ENCODE peak calls at places on chromosomes 5 and 9, in eight cellular contexts. One of them, this sample, is unnamed.

GRCh38 chr9:115126406-115126805 is 8.4 kb upstream of the TNC start:
- DNase-seq in GM23248: no peak
- DNase-seq in stomach: no peak
- DNase-seq in heart right ventricle: no peak
- DNase-seq in psoas muscle: no peak
- DNase-seq in IMR-90: no peak
- DNase-seq in gastrocnemius medialis: no peak
- DNase-seq in HCT116: no peak
- DNase-seq in this sample: no peak

GRCh38 chr9:23123048-23123632 is 676.5 kb downstream of the DMRTA1 start:
- DNase-seq in IMR-90: peak; percentile 27
- DNase-seq in stomach: no peak
- DNase-seq in GM23248: peak; percentile 53
- DNase-seq in HCT116: no peak
- DNase-seq in psoas muscle: no peak
- DNase-seq in heart right ventricle: no peak
- DNase-seq in gastrocnemius medialis: no peak
- DNase-seq in this sample: no peak

GRCh38 chr9:12416736-12417135 is 276.4 kb upstream of the TYRP1 start:
- DNase-seq in heart right ventricle: no peak
- DNase-seq in HCT116: no peak
- DNase-seq in GM23248: no peak
- DNase-seq in gastrocnemius medialis: no peak
- DNase-seq in psoas muscle: no peak
- DNase-seq in stomach: no peak
- DNase-seq in IMR-90: no peak
- DNase-seq in this sample: no peak

GRCh38 chr5:149360262-149360661 is 2.4 kb downstream of the PCYOX1L start:
- DNase-seq in GM23248: no peak
- DNase-seq in gastrocnemius medialis: no peak
- DNase-seq in HCT116: no peak
- DNase-seq in heart right ventricle: no peak
- DNase-seq in psoas muscle: no peak
- DNase-seq in stomach: no peak
- DNase-seq in IMR-90: no peak
- DNase-seq in this sample: no peak

GRCh38 chr5:108814551-108814950 is 66.9 kb downstream of the FER start:
- DNase-seq in heart right ventricle: no peak
- DNase-seq in HCT116: no peak
- DNase-seq in GM23248: no peak
- DNase-seq in IMR-90: no peak
- DNase-seq in stomach: no peak
- DNase-seq in psoas muscle: no peak
- DNase-seq in gastrocnemius medialis: no peak
- DNase-seq in this sample: no peak

GRCh38 chr9:33198163-33198562 is 31.0 kb upstream of the B4GALT1 start:
- DNase-seq in HCT116: no peak
- DNase-seq in IMR-90: peak; percentile 45
- DNase-seq in gastrocnemius medialis: peak; percentile 47
- DNase-seq in stomach: no peak
- DNase-seq in psoas muscle: peak; percentile 85
- DNase-seq in heart right ventricle: peak; percentile 38
- DNase-seq in GM23248: peak; percentile 87
- DNase-seq in this sample: peak; percentile 79

GRCh38 chr5:298737-299125 is 22.8 kb upstream of the AHRR start:
- DNase-seq in gastrocnemius medialis: no peak
- DNase-seq in GM23248: no peak
- DNase-seq in psoas muscle: no peak
- DNase-seq in stomach: no peak
- DNase-seq in HCT116: no peak
- DNase-seq in heart right ventricle: no peak
- DNase-seq in IMR-90: no peak
- DNase-seq in this sample: no peak

GRCh38 chr5:112210430-112211005 is 208.6 kb downstream of the EPB41L4A start:
- DNase-seq in gastrocnemius medialis: no peak
- DNase-seq in stomach: peak; percentile 58
- DNase-seq in heart right ventricle: peak; percentile 49
- DNase-seq in IMR-90: peak; percentile 17
- DNase-seq in HCT116: peak; percentile 16
- DNase-seq in GM23248: peak; percentile 59
- DNase-seq in psoas muscle: peak; percentile 50
- DNase-seq in this sample: peak; percentile 46

GRCh38 chr5:155905359-155905758 is 421.6 kb upstream of the SGCD start:
- DNase-seq in stomach: no peak
- DNase-seq in heart right ventricle: no peak
- DNase-seq in psoas muscle: no peak
- DNase-seq in GM23248: peak; percentile 69
- DNase-seq in HCT116: no peak
- DNase-seq in gastrocnemius medialis: no peak
- DNase-seq in IMR-90: no peak
- DNase-seq in this sample: no peak

GRCh38 chr9:27520986-27521385 is 3.1 kb upstream of the IFNK start:
- DNase-seq in IMR-90: no peak
- DNase-seq in HCT116: no peak
- DNase-seq in heart right ventricle: no peak
- DNase-seq in psoas muscle: no peak
- DNase-seq in stomach: no peak
- DNase-seq in gastrocnemius medialis: no peak
- DNase-seq in GM23248: no peak
- DNase-seq in this sample: no peak

GRCh38 chr5:473344-474192 is 30.6 kb downstream of the EXOC3 start:
- DNase-seq in HCT116: no peak
- DNase-seq in stomach: peak; percentile 37
- DNase-seq in psoas muscle: peak; percentile 68
- DNase-seq in gastrocnemius medialis: no peak
- DNase-seq in GM23248: peak; percentile 67
- DNase-seq in heart right ventricle: no peak
- DNase-seq in IMR-90: peak; percentile 34
- DNase-seq in this sample: peak; percentile 83

GRCh38 chr9:33154368-33154767 is 12.8 kb downstream of the B4GALT1 start:
- DNase-seq in HCT116: no peak
- DNase-seq in psoas muscle: no peak
- DNase-seq in heart right ventricle: no peak
- DNase-seq in IMR-90: no peak
- DNase-seq in gastrocnemius medialis: no peak
- DNase-seq in GM23248: no peak
- DNase-seq in stomach: no peak
- DNase-seq in this sample: no peak

GRCh38 chr9:20550326-20550725 is 72.0 kb downstream of the MLLT3 start:
- DNase-seq in heart right ventricle: no peak
- DNase-seq in stomach: no peak
- DNase-seq in GM23248: peak; percentile 9
- DNase-seq in IMR-90: no peak
- DNase-seq in gastrocnemius medialis: no peak
- DNase-seq in psoas muscle: no peak
- DNase-seq in HCT116: no peak
- DNase-seq in this sample: no peak

GRCh38 chr5:145280806-145281205 is 554.3 kb downstream of the PRELID2 start:
- DNase-seq in psoas muscle: no peak
- DNase-seq in heart right ventricle: no peak
- DNase-seq in gastrocnemius medialis: no peak
- DNase-seq in IMR-90: no peak
- DNase-seq in stomach: no peak
- DNase-seq in HCT116: no peak
- DNase-seq in GM23248: no peak
- DNase-seq in this sample: no peak

GRCh38 chr5:176780951-176781350 is 29.4 kb upstream of the UNC5A start:
- DNase-seq in psoas muscle: no peak
- DNase-seq in stomach: no peak
- DNase-seq in heart right ventricle: no peak
- DNase-seq in IMR-90: no peak
- DNase-seq in gastrocnemius medialis: no peak
- DNase-seq in HCT116: no peak
- DNase-seq in GM23248: no peak
- DNase-seq in this sample: no peak

GRCh38 chr9:75824816-75825568 is 65.5 kb upstream of the PCSK5 start:
- DNase-seq in GM23248: no peak
- DNase-seq in gastrocnemius medialis: no peak
- DNase-seq in IMR-90: no peak
- DNase-seq in HCT116: no peak
- DNase-seq in heart right ventricle: no peak
- DNase-seq in stomach: no peak
- DNase-seq in psoas muscle: no peak
- DNase-seq in this sample: no peak

GRCh38 chr5:173290477-173291131 is 37.6 kb downstream of the STC2 start:
- DNase-seq in psoas muscle: no peak
- DNase-seq in IMR-90: peak; percentile 45
- DNase-seq in GM23248: no peak
- DNase-seq in HCT116: no peak
- DNase-seq in stomach: no peak
- DNase-seq in gastrocnemius medialis: no peak
- DNase-seq in heart right ventricle: peak; percentile 38
- DNase-seq in this sample: no peak

GRCh38 chr5:158877124-158877581 is 222.6 kb downstream of the EBF1 start:
- DNase-seq in heart right ventricle: no peak
- DNase-seq in psoas muscle: no peak
- DNase-seq in stomach: no peak
- DNase-seq in IMR-90: no peak
- DNase-seq in HCT116: no peak
- DNase-seq in gastrocnemius medialis: no peak
- DNase-seq in GM23248: peak; percentile 36
- DNase-seq in this sample: no peak

DNA sequence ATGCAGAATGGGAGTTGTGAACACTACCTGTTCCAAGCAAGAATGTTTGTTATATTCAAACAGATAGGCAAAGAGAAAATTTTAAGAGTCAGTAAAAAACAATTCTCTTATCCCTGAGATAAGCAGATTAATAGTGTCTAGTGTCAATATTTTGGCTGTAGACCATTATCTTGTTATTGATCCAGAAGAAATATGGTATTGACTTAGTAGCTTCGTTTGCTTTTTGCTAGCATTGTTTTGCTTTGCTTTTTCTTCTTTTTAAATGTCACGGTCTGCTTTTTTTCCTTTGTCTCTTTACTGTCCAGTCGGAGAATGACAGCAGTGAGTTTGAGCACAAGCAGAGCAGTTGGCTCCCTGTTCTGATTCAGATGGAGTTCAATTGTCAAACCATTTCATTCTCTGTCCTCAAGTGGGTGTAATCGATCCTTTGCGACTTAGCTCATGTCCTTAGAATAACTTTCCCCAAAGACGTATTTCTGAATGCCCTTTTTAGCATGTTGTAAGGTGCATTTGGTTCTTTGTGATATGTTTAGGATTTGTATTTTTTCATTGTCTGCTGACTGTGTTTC is 29.3 kb downstream of the FUBP3 start:
- DNase-seq in stomach: no peak
- DNase-seq in heart right ventricle: no peak
- DNase-seq in IMR-90: no peak
- DNase-seq in HCT116: no peak
- DNase-seq in gastrocnemius medialis: no peak
- DNase-seq in GM23248: no peak
- DNase-seq in psoas muscle: no peak
- DNase-seq in this sample: no peak
- H3K27ac ChIP-seq in stomach: peak overlapping the region; percentile 75
- H3K27ac ChIP-seq in heart right ventricle: peak overlapping the region; percentile 63
- H3K27ac ChIP-seq in IMR-90: no peak overlapping the region
- H3K27ac ChIP-seq in HCT116: no peak overlapping the region
- H3K27ac ChIP-seq in gastrocnemius medialis: no peak overlapping the region
- H3K27ac ChIP-seq in GM23248: no peak overlapping the region
- H3K27ac ChIP-seq in psoas muscle: no peak overlapping the region
- H3K27ac ChIP-seq in this sample: no peak overlapping the region

GRCh38 chr5:180222056-180222455 is 13.0 kb upstream of the RASGEF1C start:
- DNase-seq in stomach: no peak
- DNase-seq in GM23248: no peak
- DNase-seq in heart right ventricle: no peak
- DNase-seq in gastrocnemius medialis: no peak
- DNase-seq in HCT116: no peak
- DNase-seq in IMR-90: no peak
- DNase-seq in psoas muscle: no peak
- DNase-seq in this sample: no peak
- H3K9me3 ChIP-seq in stomach: peaks cover 45% of the 10 kb centered on the region
- H3K9me3 ChIP-seq in GM23248: no peaks in the 10 kb centered on the region
- H3K9me3 ChIP-seq in heart right ventricle: peaks cover 5% of the 10 kb centered on the region
- H3K9me3 ChIP-seq in gastrocnemius medialis: no peaks in the 10 kb centered on the region
- H3K9me3 ChIP-seq in HCT116: no peaks in the 10 kb centered on the region
- H3K9me3 ChIP-seq in IMR-90: peaks cover 23% of the 10 kb centered on the region
- H3K9me3 ChIP-seq in psoas muscle: peaks cover 35% of the 10 kb centered on the region
- H3K9me3 ChIP-seq in this sample: peaks cover 20% of the 10 kb centered on the region

GRCh38 chr5:3446410-3446809 is 149.2 kb upstream of the IRX1 start:
- DNase-seq in HCT116: no peak
- DNase-seq in heart right ventricle: no peak
- DNase-seq in stomach: no peak
- DNase-seq in IMR-90: no peak
- DNase-seq in psoas muscle: no peak
- DNase-seq in GM23248: no peak
- DNase-seq in gastrocnemius medialis: no peak
- DNase-seq in this sample: no peak

GRCh38 chr5:3456121-3456681 is 139.4 kb upstream of the IRX1 start:
- DNase-seq in stomach: no peak
- DNase-seq in GM23248: no peak
- DNase-seq in heart right ventricle: no peak
- DNase-seq in HCT116: no peak
- DNase-seq in gastrocnemius medialis: no peak
- DNase-seq in IMR-90: no peak
- DNase-seq in psoas muscle: no peak
- DNase-seq in this sample: no peak

GRCh38 chr5:3452622-3453021 is 143.0 kb upstream of the IRX1 start:
- DNase-seq in psoas muscle: no peak
- DNase-seq in HCT116: no peak
- DNase-seq in IMR-90: no peak
- DNase-seq in gastrocnemius medialis: no peak
- DNase-seq in stomach: no peak
- DNase-seq in GM23248: no peak
- DNase-seq in heart right ventricle: no peak
- DNase-seq in this sample: no peak

GRCh38 chr5:3449481-3449880 is 146.2 kb upstream of the IRX1 start:
- DNase-seq in heart right ventricle: no peak
- DNase-seq in IMR-90: no peak
- DNase-seq in stomach: no peak
- DNase-seq in gastrocnemius medialis: no peak
- DNase-seq in GM23248: no peak
- DNase-seq in psoas muscle: no peak
- DNase-seq in HCT116: no peak
- DNase-seq in this sample: no peak

DNA sequence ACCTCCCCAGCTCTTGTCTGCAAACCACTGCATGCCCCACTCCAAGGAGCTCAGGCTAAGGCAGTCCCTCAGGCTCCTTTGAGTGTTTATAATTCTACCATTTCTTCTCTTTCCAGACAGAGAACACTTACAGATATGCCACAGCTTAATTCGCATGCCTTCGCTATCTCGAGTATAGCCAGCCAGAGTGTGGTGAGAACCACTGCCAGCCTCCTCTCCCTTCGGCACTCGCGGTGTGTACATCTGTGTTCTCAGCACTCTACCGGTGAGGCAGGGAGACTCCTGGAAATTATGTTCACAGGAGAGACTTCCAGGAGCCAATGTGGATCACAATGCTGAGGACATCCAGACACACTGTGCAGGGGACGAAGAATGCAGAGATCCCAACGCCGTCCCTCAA is 143.7 kb upstream of the IRX1 start:
- DNase-seq in stomach: no peak
- DNase-seq in HCT116: no peak
- DNase-seq in psoas muscle: no peak
- DNase-seq in GM23248: no peak
- DNase-seq in gastrocnemius medialis: no peak
- DNase-seq in IMR-90: no peak
- DNase-seq in heart right ventricle: no peak
- DNase-seq in this sample: no peak
- H3K4me3 ChIP-seq in stomach: no peak overlapping the region
- H3K4me3 ChIP-seq in HCT116: no peak overlapping the region
- H3K4me3 ChIP-seq in psoas muscle: no peak overlapping the region
- H3K4me3 ChIP-seq in GM23248: no peak overlapping the region
- H3K4me3 ChIP-seq in gastrocnemius medialis: no peak overlapping the region
- H3K4me3 ChIP-seq in IMR-90: no peak overlapping the region
- H3K4me3 ChIP-seq in heart right ventricle: no peak overlapping the region
- H3K4me3 ChIP-seq in this sample: no peak overlapping the region

GRCh38 chr5:134397196-134397595 is 14.5 kb downstream of the CDKN2AIPNL start:
- DNase-seq in IMR-90: no peak
- DNase-seq in psoas muscle: no peak
- DNase-seq in GM23248: no peak
- DNase-seq in stomach: no peak
- DNase-seq in HCT116: no peak
- DNase-seq in heart right ventricle: no peak
- DNase-seq in gastrocnemius medialis: no peak
- DNase-seq in this sample: no peak
- H3K27ac ChIP-seq in IMR-90: no peak overlapping the region
- H3K27ac ChIP-seq in psoas muscle: no peak overlapping the region
- H3K27ac ChIP-seq in GM23248: no peak overlapping the region
- H3K27ac ChIP-seq in stomach: no peak overlapping the region
- H3K27ac ChIP-seq in HCT116: no peak overlapping the region
- H3K27ac ChIP-seq in heart right ventricle: no peak overlapping the region
- H3K27ac ChIP-seq in gastrocnemius medialis: no peak overlapping the region
- H3K27ac ChIP-seq in this sample: no peak overlapping the region